ENCODE peak calls at places on chromosomes 1 and 21, in five cellular contexts. One of them, this sample, is unnamed. For H3K4me1, the result is how much of the 10 kb centered on the place peaks cover.

GRCh38 chr1:109885589-109885988 is 25.1 kb upstream of the CSF1 start:
- DNase-seq in neuronal stem cell: no peak
- DNase-seq in mesenchymal stem cell: no peak
- DNase-seq in H1: no peak
- DNase-seq in trophoblast cell: no peak
- DNase-seq in this sample: no peak

GRCh38 chr21:26795398-26795790 is 49.8 kb downstream of the ADAMTS1 start:
- DNase-seq in neuronal stem cell: no peak
- DNase-seq in mesenchymal stem cell: peak
- DNase-seq in trophoblast cell: no peak
- DNase-seq in H1: no peak
- DNase-seq in this sample: no peak

GRCh38 chr1:107874221-107874620 is 90.8 kb downstream of the VAV3 start:
- DNase-seq in H1: no peak
- DNase-seq in trophoblast cell: no peak
- DNase-seq in neuronal stem cell: no peak
- DNase-seq in mesenchymal stem cell: no peak
- DNase-seq in this sample: no peak

GRCh38 chr21:17387030-17387617 is 125.7 kb upstream of the CXADR start:
- DNase-seq in neuronal stem cell: peak
- DNase-seq in mesenchymal stem cell: peak
- DNase-seq in H1: no peak
- DNase-seq in trophoblast cell: peak
- DNase-seq in this sample: no peak

GRCh38 chr21:41953249-41953830 is 478 bp downstream of the C2CD2 start:
- DNase-seq in neuronal stem cell: no peak
- DNase-seq in H1: no peak
- DNase-seq in trophoblast cell: no peak
- DNase-seq in mesenchymal stem cell: peak
- DNase-seq in this sample: no peak

GRCh38 chr1:156336242-156336641 is 1.9 kb downstream of the CCT3 start:
- DNase-seq in mesenchymal stem cell: no peak
- DNase-seq in neuronal stem cell: no peak
- DNase-seq in H1: no peak
- DNase-seq in trophoblast cell: no peak
- DNase-seq in this sample: no peak

GRCh38 chr1:47972864-47973437 is 24.2 kb downstream of the TRABD2B start:
- DNase-seq in trophoblast cell: no peak
- DNase-seq in neuronal stem cell: no peak
- DNase-seq in H1: no peak
- DNase-seq in mesenchymal stem cell: no peak
- DNase-seq in this sample: no peak

GRCh38 chr21:25636727-25637126 is 2.3 kb upstream of the JAM2 start:
- DNase-seq in neuronal stem cell: no peak
- DNase-seq in H1: no peak
- DNase-seq in mesenchymal stem cell: no peak
- DNase-seq in trophoblast cell: peak
- DNase-seq in this sample: no peak

GRCh38 chr1:226424228-226425003 is 16.5 kb upstream of the PARP1 start:
- DNase-seq in trophoblast cell: no peak
- DNase-seq in neuronal stem cell: peak
- DNase-seq in H1: no peak
- DNase-seq in mesenchymal stem cell: peak
- DNase-seq in this sample: no peak

GRCh38 chr1:63877816-63878215 is 104.0 kb downstream of the ROR1 start:
- DNase-seq in H1: no peak
- DNase-seq in trophoblast cell: peak
- DNase-seq in mesenchymal stem cell: peak
- DNase-seq in neuronal stem cell: no peak
- DNase-seq in this sample: no peak

GRCh38 chr1:175863291-175864050 is 120.1 kb upstream of the TNR start:
- DNase-seq in neuronal stem cell: no peak
- DNase-seq in H1: no peak
- DNase-seq in mesenchymal stem cell: no peak
- DNase-seq in trophoblast cell: no peak
- DNase-seq in this sample: no peak

GRCh38 chr1:166905136-166905535 is 29.1 kb upstream of the TADA1 start:
- DNase-seq in trophoblast cell: no peak
- DNase-seq in H1: no peak
- DNase-seq in neuronal stem cell: no peak
- DNase-seq in mesenchymal stem cell: no peak
- DNase-seq in this sample: no peak

GRCh38 chr1:222454196-222454595 is 93.7 kb downstream of the HHIPL2 start:
- DNase-seq in H1: no peak
- DNase-seq in trophoblast cell: no peak
- DNase-seq in mesenchymal stem cell: no peak
- DNase-seq in neuronal stem cell: no peak
- DNase-seq in this sample: no peak

GRCh38 chr1:117932576-117932975 is 3.0 kb downstream of the WDR3 start:
- DNase-seq in H1: no peak
- DNase-seq in neuronal stem cell: no peak
- DNase-seq in trophoblast cell: no peak
- DNase-seq in mesenchymal stem cell: no peak
- DNase-seq in this sample: no peak

GRCh38 chr1:109438798-109439297 is 12.6 kb upstream of the PSMA5 start:
- DNase-seq in mesenchymal stem cell: peak
- DNase-seq in trophoblast cell: no peak
- DNase-seq in H1: no peak
- DNase-seq in neuronal stem cell: no peak
- DNase-seq in this sample: no peak

GRCh38 chr21:44051462-44051941 is 39.4 kb downstream of the TRAPPC10 start:
- DNase-seq in neuronal stem cell: no peak
- DNase-seq in H1: no peak
- DNase-seq in mesenchymal stem cell: peak
- DNase-seq in trophoblast cell: no peak
- DNase-seq in this sample: no peak

GRCh38 chr1:50658421-50659076 is 235.3 kb upstream of the DMRTA2 start:
- DNase-seq in mesenchymal stem cell: peak
- DNase-seq in H1: no peak
- DNase-seq in neuronal stem cell: peak
- DNase-seq in trophoblast cell: peak
- DNase-seq in this sample: no peak

GRCh38 chr1:213666113-213666512 is 321.7 kb upstream of the PROX1 start:
- DNase-seq in mesenchymal stem cell: no peak
- DNase-seq in trophoblast cell: no peak
- DNase-seq in neuronal stem cell: no peak
- DNase-seq in H1: no peak
- DNase-seq in this sample: no peak

GRCh38 chr1:110370827-110371226 is 20.0 kb downstream of the SLC16A4 start:
- DNase-seq in mesenchymal stem cell: peak
- DNase-seq in trophoblast cell: no peak
- DNase-seq in neuronal stem cell: no peak
- DNase-seq in H1: no peak
- DNase-seq in this sample: no peak

GRCh38 chr1:45542591-45542990 is 8.0 kb upstream of the AKR1A1 start:
- DNase-seq in H1: no peak
- DNase-seq in mesenchymal stem cell: no peak
- DNase-seq in trophoblast cell: peak
- DNase-seq in neuronal stem cell: no peak
- DNase-seq in this sample: no peak

GRCh38 chr1:28909198-28909597 is 5.2 kb upstream of the EPB41 start:
- DNase-seq in H1: no peak
- DNase-seq in neuronal stem cell: no peak
- DNase-seq in trophoblast cell: no peak
- DNase-seq in mesenchymal stem cell: no peak
- DNase-seq in this sample: no peak

GRCh38 chr1:17573518-17574041 is 34.1 kb downstream of the ARHGEF10L start:
- DNase-seq in mesenchymal stem cell: no peak
- DNase-seq in trophoblast cell: no peak
- DNase-seq in H1: no peak
- DNase-seq in neuronal stem cell: peak
- DNase-seq in this sample: no peak

GRCh38 chr1:17569200-17570139 is 30.0 kb downstream of the ARHGEF10L start:
- DNase-seq in neuronal stem cell: no peak
- DNase-seq in mesenchymal stem cell: peak
- DNase-seq in H1: no peak
- DNase-seq in trophoblast cell: peak
- DNase-seq in this sample: no peak

GRCh38 chr1:17570228-17570627 is 30.7 kb downstream of the ARHGEF10L start:
- DNase-seq in mesenchymal stem cell: no peak
- DNase-seq in neuronal stem cell: no peak
- DNase-seq in trophoblast cell: no peak
- DNase-seq in H1: no peak
- DNase-seq in this sample: no peak

GRCh38 chr1:17574502-17574901 is 35.0 kb downstream of the ARHGEF10L start:
- DNase-seq in trophoblast cell: no peak
- DNase-seq in H1: no peak
- DNase-seq in mesenchymal stem cell: no peak
- DNase-seq in neuronal stem cell: no peak
- DNase-seq in this sample: peak

DNA sequence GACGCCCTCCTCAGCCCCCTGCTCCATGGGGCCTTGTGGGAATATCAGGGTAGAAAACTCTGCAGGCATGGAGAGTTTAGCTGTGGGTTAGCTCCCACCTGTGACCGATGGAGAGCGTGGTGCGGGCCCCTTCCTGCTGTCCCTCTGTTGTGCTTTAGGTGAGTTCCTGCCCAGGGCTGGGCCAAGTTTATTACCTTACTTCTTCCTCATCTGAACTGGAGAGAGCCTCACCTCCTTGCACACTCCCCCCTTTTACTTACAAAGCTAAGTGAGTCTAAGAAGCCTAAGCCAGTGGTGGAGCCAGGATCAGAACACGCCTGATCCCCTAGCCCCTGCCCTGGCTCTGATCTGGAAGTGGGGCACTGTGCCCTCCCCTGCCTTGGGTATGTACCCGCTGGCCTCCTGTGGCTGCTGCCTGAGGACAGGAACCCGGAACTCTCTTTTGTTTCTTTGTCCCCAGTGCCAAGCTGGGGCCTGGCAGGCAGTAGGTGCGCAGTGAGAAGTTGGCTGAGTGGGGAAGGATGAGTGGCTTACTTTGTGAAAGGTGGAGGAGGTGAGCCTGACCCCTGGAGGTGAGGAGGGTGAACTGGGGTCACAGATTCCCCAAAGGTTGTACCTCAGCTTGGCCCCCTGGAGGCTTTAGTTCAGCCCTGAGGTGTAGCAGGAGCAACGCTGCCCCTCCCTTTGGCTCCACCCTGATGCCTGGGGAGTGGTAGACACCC is 32.9 kb downstream of the ARHGEF10L start:
- DNase-seq in H1: no peak
- DNase-seq in neuronal stem cell: no peak
- DNase-seq in mesenchymal stem cell: no peak
- DNase-seq in trophoblast cell: no peak
- DNase-seq in this sample: peak
- H3K4me1 ChIP-seq in H1: half or more
- H3K4me1 ChIP-seq in neuronal stem cell: half or more
- H3K4me1 ChIP-seq in mesenchymal stem cell: under half
- H3K4me1 ChIP-seq in trophoblast cell: under half
- H3K4me1 ChIP-seq in this sample: under half

GRCh38 chr1:230905733-230906132 is 37.4 kb upstream of the C1orf198 start:
- DNase-seq in neuronal stem cell: no peak
- DNase-seq in H1: no peak
- DNase-seq in mesenchymal stem cell: peak
- DNase-seq in trophoblast cell: no peak
- DNase-seq in this sample: no peak
- H4K91ac ChIP-seq in neuronal stem cell: no peak
- H4K91ac ChIP-seq in H1: no peak
- H4K91ac ChIP-seq in mesenchymal stem cell: no peak
- H4K91ac ChIP-seq in trophoblast cell: peak
- H4K91ac ChIP-seq in this sample: no peak

GRCh38 chr1:54500030-54500389 is 48.0 kb upstream of the ACOT11 start:
- DNase-seq in neuronal stem cell: no peak
- DNase-seq in trophoblast cell: no peak
- DNase-seq in mesenchymal stem cell: no peak
- DNase-seq in H1: no peak
- DNase-seq in this sample: peak

GRCh38 chr1:54499097-54500029 is 48.7 kb upstream of the ACOT11 start:
- DNase-seq in mesenchymal stem cell: peak
- DNase-seq in H1: no peak
- DNase-seq in neuronal stem cell: no peak
- DNase-seq in trophoblast cell: no peak
- DNase-seq in this sample: peak

GRCh38 chr1:54501849-54502248 is 46.2 kb upstream of the ACOT11 start:
- DNase-seq in neuronal stem cell: no peak
- DNase-seq in H1: no peak
- DNase-seq in trophoblast cell: no peak
- DNase-seq in mesenchymal stem cell: no peak
- DNase-seq in this sample: no peak

GRCh38 chr1:54498383-54499096 is 49.5 kb upstream of the ACOT11 start:
- DNase-seq in H1: no peak
- DNase-seq in neuronal stem cell: no peak
- DNase-seq in mesenchymal stem cell: peak
- DNase-seq in trophoblast cell: no peak
- DNase-seq in this sample: no peak

GRCh38 chr1:54502342-54502741 is 45.7 kb upstream of the ACOT11 start:
- DNase-seq in trophoblast cell: no peak
- DNase-seq in mesenchymal stem cell: no peak
- DNase-seq in H1: no peak
- DNase-seq in neuronal stem cell: no peak
- DNase-seq in this sample: no peak
- H2BK12ac ChIP-seq in trophoblast cell: peak
- H2BK12ac ChIP-seq in mesenchymal stem cell: no peak
- H2BK12ac ChIP-seq in H1: no peak
- H2BK12ac ChIP-seq in neuronal stem cell: no peak
- H2BK12ac ChIP-seq in this sample: no peak

GRCh38 chr1:33341190-33341589 is 20.3 kb upstream of the A3GALT2 start:
- DNase-seq in neuronal stem cell: no peak
- DNase-seq in H1: no peak
- DNase-seq in mesenchymal stem cell: no peak
- DNase-seq in trophoblast cell: no peak
- DNase-seq in this sample: no peak

GRCh38 chr1:33337994-33338494 is 17.1 kb upstream of the A3GALT2 start:
- DNase-seq in neuronal stem cell: no peak
- DNase-seq in H1: no peak
- DNase-seq in mesenchymal stem cell: peak
- DNase-seq in trophoblast cell: no peak
- DNase-seq in this sample: no peak

GRCh38 chr1:33339413-33339812 is 18.5 kb upstream of the A3GALT2 start:
- DNase-seq in neuronal stem cell: no peak
- DNase-seq in trophoblast cell: no peak
- DNase-seq in H1: no peak
- DNase-seq in mesenchymal stem cell: no peak
- DNase-seq in this sample: no peak

GRCh38 chr1:33336580-33336979 is 15.7 kb upstream of the A3GALT2 start:
- DNase-seq in mesenchymal stem cell: no peak
- DNase-seq in neuronal stem cell: no peak
- DNase-seq in H1: no peak
- DNase-seq in trophoblast cell: no peak
- DNase-seq in this sample: no peak

DNA sequence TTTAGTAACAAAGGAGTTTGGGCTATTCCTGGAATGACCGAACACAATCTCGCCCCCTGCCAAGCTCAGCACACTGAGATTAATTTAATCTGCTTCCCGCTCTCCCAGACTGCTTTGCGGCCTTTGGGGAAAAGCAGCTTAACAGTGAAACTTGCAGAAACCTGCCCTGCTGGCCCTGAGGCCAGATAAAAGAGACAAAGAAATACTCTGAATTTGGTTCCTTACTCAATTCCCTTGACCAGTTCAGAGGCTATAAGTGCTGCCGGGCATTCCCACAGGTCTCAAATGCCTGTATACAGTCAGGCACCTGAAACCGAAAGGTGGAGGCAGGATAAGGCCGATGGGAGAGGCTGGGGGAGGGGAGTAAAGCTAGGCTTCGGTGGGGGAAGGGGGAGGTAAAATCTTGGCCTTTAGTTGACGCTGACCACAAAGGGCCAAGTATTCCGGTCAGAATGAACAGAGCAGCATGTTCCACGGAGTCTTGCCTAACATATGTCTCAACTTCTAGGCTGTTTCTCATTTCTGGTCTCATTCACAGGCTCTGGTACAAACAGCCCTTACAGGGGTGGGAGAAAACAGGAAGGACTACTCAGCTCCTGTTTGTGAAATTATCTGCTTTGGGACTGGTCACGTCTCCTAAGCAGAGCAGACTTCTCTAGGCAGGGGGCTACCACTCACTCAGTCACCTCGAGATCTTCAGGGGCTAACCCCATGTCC is 17.8 kb upstream of the A3GALT2 start:
- DNase-seq in neuronal stem cell: no peak
- DNase-seq in mesenchymal stem cell: peak
- DNase-seq in trophoblast cell: peak
- DNase-seq in H1: no peak
- DNase-seq in this sample: no peak
- H3K4me1 ChIP-seq in neuronal stem cell: half or more
- H3K4me1 ChIP-seq in mesenchymal stem cell: under half
- H3K4me1 ChIP-seq in trophoblast cell: under half
- H3K4me1 ChIP-seq in H1: half or more
- H3K4me1 ChIP-seq in this sample: under half

This sample was measured in H9.